ENCODE peak calls at places on chromosomes 1 and 21, in four cellular contexts. Q, A, N and L are unnamed samples.

GRCh38 chr1:109240158-109241152 is 8.9 kb upstream of the CELSR2 start:
- DNase-seq in N (peak), Q (no peak), A (peak), L (no peak)

GRCh38 chr1:248807067-248807737 is 18.5 kb downstream of the SH3BP5L start:
- DNase-seq in A (peak), N (peak), Q (no peak), L (no peak)

GRCh38 chr21:41242238-41242829 is 74.3 kb upstream of the FAM3B start:
- DNase-seq in Q (no peak), N (no peak), A (no peak), L (no peak)

GRCh38 chr1:11789126-11790067 is 16.4 kb downstream of the MTHFR start:
- DNase-seq in Q (no peak), N (no peak), A (no peak), L (no peak)

GRCh38 chr1:108880850-108881249 is 4.1 kb downstream of the GPSM2 start:
- DNase-seq in Q (no peak), A (no peak), N (peak), L (no peak)

GRCh38 chr1:11701981-11702803 is 10.7 kb downstream of the DRAXIN start:
- DNase-seq in Q (no peak), N (no peak), A (no peak), L (no peak)

GRCh38 chr1:95699274-95699953 is 465.4 kb downstream of the RWDD3 start:
- DNase-seq in A (no peak), N (no peak), Q (no peak), L (no peak)

GRCh38 chr1:41892211-41892840 is 26.4 kb downstream of the HIVEP3 start:
- DNase-seq in A (no peak), Q (no peak), N (peak), L (no peak)

GRCh38 chr1:26472330-26472900 is at the start of gene HMGN2:
- DNase-seq in N (peak), Q (peak), A (peak), L (no peak)

GRCh38 chr1:39692152-39693064 is 1.2 kb upstream of the HPCAL4 start:
- DNase-seq in A (peak), N (no peak), Q (no peak), L (no peak)

GRCh38 chr1:234300096-234300495 is 73.2 kb upstream of the COA6 start:
- DNase-seq in N (no peak), A (no peak), Q (peak), L (no peak)

GRCh38 chr1:1272341-1273151 is 1.1 kb downstream of the UBE2J2 start:
- DNase-seq in N (no peak), Q (no peak), A (peak), L (no peak)

GRCh38 chr1:16719571-16720402 is 20.5 kb upstream of the RNU1-4 start:
- DNase-seq in Q (no peak), N (no peak), A (peak), L (no peak)

GRCh38 chr1:110746644-110747259 is 72.0 kb upstream of the KCNA3 start:
- DNase-seq in N (peak), Q (peak), A (no peak), L (peak)

GRCh38 chr1:45922813-45923212 is 119.4 kb downstream of the MAST2 start:
- DNase-seq in N (no peak), Q (no peak), A (no peak), L (no peak)

GRCh38 chr1:207405814-207406213 is 48.3 kb upstream of the CR2 start:
- DNase-seq in Q (no peak), A (no peak), N (no peak), L (no peak)

GRCh38 chr1:151158311-151158710 is 1.9 kb downstream of the TNFAIP8L2 start:
- DNase-seq in A (no peak), N (no peak), Q (no peak), L (no peak)

GRCh38 chr1:228362884-228363450 is 43.7 kb downstream of the TRIM11 start:
- DNase-seq in Q (no peak), N (no peak), A (no peak), L (no peak)

GRCh38 chr1:17167041-17167782 is 37.7 kb upstream of the PADI1 start:
- DNase-seq in A (no peak), Q (peak), N (no peak), L (no peak)

GRCh38 chr1:99963041-99963795 is 6.6 kb upstream of the SLC35A3 start:
- DNase-seq in N (peak), Q (no peak), A (no peak), L (peak)

GRCh38 chr21:34800797-34801518 is 132.2 kb downstream of the CLIC6 start:
- DNase-seq in Q (no peak), N (peak), A (no peak), L (no peak)

GRCh38 chr1:191052888-191053287 is 575.2 kb upstream of the BRINP3 start:
- DNase-seq in Q (no peak), A (no peak), N (no peak), L (no peak)

GRCh38 chr1:4090976-4091660 is 191.0 kb upstream of the C1orf174 start:
- DNase-seq in A (no peak), Q (no peak), N (no peak), L (no peak)

GRCh38 chr1:239952348-239953307 is 139.1 kb upstream of the FMN2 start:
- DNase-seq in N (peak), Q (no peak), A (no peak), L (no peak)

DNA sequence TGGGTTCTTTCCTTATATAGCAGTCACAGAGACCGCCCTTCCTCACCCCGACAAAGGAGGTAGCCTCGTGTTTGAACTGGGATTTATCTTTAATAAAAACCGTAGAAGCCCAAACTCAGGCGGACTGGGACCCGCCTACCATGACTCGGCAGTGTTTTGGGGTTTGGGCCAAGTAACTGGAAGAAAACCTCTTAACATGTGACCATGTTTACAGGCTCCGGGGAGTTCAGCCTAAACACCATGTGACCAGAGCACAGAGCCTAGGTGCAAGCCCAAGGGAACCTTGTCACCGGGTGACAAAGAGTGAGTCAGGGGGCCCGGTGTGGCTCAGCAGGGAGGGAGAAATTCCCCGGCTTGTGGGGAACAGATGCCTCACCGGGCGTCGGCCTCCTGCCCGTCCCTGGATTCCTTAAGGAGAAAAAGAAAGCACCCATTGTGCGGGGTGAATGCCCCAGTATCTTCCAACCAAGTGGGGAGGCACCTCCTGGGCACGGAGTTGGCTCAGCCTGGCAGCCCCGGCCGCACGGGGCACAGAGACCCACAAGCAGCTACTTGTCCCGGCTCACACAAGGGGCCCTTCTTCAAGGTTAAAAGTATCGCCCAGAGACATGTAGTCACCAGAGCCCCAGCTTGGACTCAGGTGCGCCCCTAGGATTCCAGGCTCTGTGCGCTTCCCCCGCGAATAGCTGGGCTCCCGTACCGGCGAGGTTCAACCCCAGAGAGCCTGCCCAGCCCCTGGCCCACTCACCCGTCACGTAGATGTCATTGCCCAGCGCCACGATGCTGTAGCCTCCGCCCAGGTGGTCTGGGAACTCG is 1.4 kb downstream of the KLHL21 start:
- DNase-seq in A (peak), N (peak), Q (peak), L (peak)
- TF ChIP-seq CTCF in A (no peak), N (peak), Q (peak), L (no peak)

GRCh38 chr1:156019946-156020292 is 832 bp downstream of the SSR2 start:
- DNase-seq in A (no peak), Q (no peak), N (no peak), L (no peak)
- H3K4me3 ChIP-seq in A (peak), Q (peak), N (peak), L (peak)

DNA sequence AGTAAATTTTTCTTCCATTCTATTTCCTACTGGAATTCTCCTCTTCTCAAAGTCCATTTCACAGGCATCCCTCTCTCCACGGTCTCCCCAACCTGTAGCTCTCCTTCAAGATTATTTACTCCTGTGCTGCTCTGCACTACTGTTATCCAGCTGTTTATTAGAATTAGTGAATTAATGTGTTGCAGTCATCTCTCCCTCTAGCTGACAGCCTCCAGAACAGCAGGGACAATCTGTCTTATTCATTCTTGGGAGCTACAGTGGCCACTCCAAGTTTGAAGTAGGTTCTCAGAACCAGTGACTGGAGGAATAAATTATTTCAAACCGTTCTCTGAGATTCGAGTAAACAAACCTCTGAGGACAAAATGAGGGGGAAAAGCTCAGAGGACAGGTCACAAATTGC is 331.0 kb downstream of the RRAGC start:
- DNase-seq in N (peak), A (no peak), Q (no peak), L (no peak)
- TF ChIP-seq CTCF in N (peak), A (no peak), Q (no peak), L (no peak)

DNA sequence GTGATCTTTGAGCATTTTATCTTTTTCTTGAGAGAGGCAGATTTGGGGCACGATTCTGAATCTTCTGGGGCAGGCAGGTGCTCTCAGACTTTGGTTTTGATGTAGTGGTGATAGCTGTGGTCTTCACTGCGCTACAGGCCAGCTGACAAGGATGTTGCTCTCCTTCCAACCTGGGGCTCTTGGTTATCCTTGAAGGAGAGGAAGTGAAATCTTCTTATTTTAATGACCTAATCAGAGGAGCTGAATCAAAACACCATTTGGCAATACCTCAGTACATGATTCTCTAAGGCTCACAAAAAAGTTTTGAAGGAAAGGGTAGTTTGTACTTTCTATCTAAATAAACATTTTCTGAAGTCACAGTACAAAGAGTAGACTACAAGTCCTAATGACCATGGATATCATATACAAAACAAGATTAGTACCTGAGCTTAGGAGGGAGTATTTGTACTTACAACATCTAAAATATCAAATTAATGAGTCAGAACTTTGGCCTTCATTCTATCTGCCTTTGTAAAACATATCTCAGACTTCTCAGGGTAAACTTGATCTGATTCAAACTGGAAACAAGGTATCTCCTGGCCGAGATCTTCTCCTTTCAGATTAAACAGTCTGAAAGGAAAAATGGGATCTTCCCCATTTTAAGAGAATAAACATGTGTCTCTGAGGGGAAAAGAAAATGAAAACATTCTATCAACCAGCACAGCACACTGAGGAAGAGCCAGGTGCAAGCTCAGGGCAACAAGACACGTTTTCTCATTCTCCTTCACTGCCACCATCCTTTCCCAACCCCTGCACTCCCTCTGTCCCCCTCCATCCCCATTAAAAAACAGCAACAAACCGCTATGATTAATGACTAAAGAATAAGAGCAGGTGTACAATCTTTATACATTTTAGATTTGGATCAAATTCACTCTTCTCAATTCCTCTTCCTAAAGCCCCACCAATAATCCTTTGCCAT is 69.2 kb downstream of the SH3GLB1 start:
- DNase-seq in Q (no peak), N (peak), A (no peak), L (no peak)
- H3K4me3 ChIP-seq in Q (no peak), N (no peak), A (no peak), L (peak)

DNA sequence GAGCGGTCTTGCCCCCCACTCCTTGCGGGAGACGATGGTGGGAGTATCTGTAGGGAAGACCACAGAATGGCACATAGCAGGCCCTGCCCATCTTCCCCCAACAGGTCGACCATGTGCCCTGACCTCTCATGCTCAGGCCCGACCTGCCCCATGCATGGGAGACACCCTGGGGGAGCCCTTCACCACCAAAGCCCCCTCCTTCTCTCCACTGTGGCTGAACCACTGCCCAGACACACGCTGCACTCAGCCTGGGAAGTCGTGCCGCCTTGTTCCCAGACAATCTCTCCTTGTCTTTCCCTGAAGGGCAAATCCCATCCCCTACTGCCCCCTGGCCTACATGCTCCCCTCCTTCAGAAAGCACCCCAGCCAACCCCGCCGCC is 5.5 kb downstream of the PGLYRP3 start:
- DNase-seq in Q (no peak), A (no peak), N (no peak), L (no peak)
- TF ChIP-seq CTCF in Q (no peak), A (no peak), N (no peak), L (no peak)

GRCh38 chr1:235331391-235331790 is 3.0 kb downstream of the GGPS1 start:
- DNase-seq in N (no peak), A (no peak), Q (no peak), L (no peak)
- H3K4me3 ChIP-seq in N (no peak), A (no peak), Q (no peak), L (peak)

GRCh38 chr1:66927528-66927927 is 2.7 kb downstream of the MIER1 start:
- DNase-seq in N (no peak), A (no peak), Q (no peak), L (no peak)
- TF ChIP-seq CTCF in N (no peak), A (no peak), Q (no peak), L (no peak)

GRCh38 chr1:196558424-196558823 is 49.8 kb downstream of the KCNT2 start:
- DNase-seq in Q (peak), A (no peak), N (peak), L (peak)

GRCh38 chr1:196563768-196564167 is 44.5 kb downstream of the KCNT2 start:
- DNase-seq in Q (no peak), A (no peak), N (no peak), L (no peak)

GRCh38 chr1:196559314-196559713 is 48.9 kb downstream of the KCNT2 start:
- DNase-seq in N (no peak), A (no peak), Q (no peak), L (no peak)

DNA sequence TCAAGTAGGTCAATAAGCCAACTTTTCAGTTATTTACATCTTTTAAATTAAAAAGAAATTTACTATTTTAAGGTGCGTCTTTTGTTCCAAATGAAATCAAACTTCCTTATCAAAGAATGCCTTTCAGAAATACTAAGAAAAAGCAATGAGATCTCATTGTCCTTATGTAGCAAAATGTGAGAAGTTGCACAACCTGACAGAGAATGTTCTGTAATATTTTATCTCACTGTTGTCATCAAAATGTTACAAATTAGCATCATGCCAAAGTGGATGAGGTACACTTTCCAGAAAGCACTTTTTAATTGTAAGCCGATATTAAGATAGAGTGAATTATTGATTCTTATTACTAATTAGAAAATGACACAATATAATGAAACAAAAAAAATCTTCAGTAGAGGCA is 50.4 kb downstream of the KCNT2 start:
- DNase-seq in N (peak), Q (no peak), A (no peak), L (no peak)
- H3K4me3 ChIP-seq in N (no peak), Q (no peak), A (no peak), L (no peak)

GRCh38 chr21:24716306-24716918 is 890.9 kb downstream of the MRPL39 start:
- DNase-seq in Q (peak), N (peak), A (no peak), L (peak)
- TF ChIP-seq CTCF in Q (no peak), N (no peak), A (no peak), L (no peak)